ENCODE peak calls at places on chromosomes 13 and 19, in eight cellular contexts. D, K, I, T, Q, R, G and M are unnamed samples. For H3K9me3, the result is how much of the 10 kb centered on the place peaks cover.

GRCh38 chr13:100941377-100941776 is 266.8 kb upstream of the TMTC4 start:
- DNase-seq in D (no peak), K (no peak), I (no peak), T (no peak), Q (no peak), R (no peak), G (no peak), M (no peak)

GRCh38 chr13:110244096-110244830 is 62.7 kb downstream of the COL4A1 start:
- DNase-seq in D (no peak), K (no peak), I (no peak), T (peak), Q (no peak), R (no peak), G (no peak), M (peak)

GRCh38 chr13:19845758-19846157 is 17.7 kb downstream of the ZMYM5 start:
- DNase-seq in D (no peak), K (no peak), I (no peak), T (no peak), Q (no peak), R (no peak), G (no peak), M (no peak)

GRCh38 chr13:75861786-75862185 is 225.7 kb downstream of the LMO7 start:
- DNase-seq in D (no peak), K (no peak), I (no peak), T (no peak), Q (no peak), R (no peak), G (no peak), M (no peak)

GRCh38 chr19:45994456-45994988 is 745 bp upstream of the CCDC61 start:
- DNase-seq in D (no peak), K (no peak), I (no peak), T (peak), Q (no peak), R (no peak), G (no peak), M (no peak)

GRCh38 chr19:13459351-13459750 is 46.9 kb downstream of the CACNA1A start:
- DNase-seq in D (no peak), K (no peak), I (no peak), T (no peak), Q (no peak), R (no peak), G (no peak), M (no peak)

GRCh38 chr13:102286326-102286725 is 115.5 kb downstream of the FGF14 start:
- DNase-seq in D (no peak), K (no peak), I (no peak), T (no peak), Q (no peak), R (no peak), G (no peak), M (no peak)

GRCh38 chr13:98665638-98665995 is 86.9 kb downstream of the SLC15A1 start:
- DNase-seq in D (no peak), K (no peak), I (no peak), T (no peak), Q (no peak), R (no peak), G (no peak), M (no peak)

GRCh38 chr13:31790992-31791391 is 51.7 kb downstream of the RXFP2 start:
- DNase-seq in D (no peak), K (no peak), I (no peak), T (no peak), Q (no peak), R (no peak), G (no peak), M (no peak)

GRCh38 chr13:20772401-20773131 is 1.2 kb downstream of the EEF1AKMT1 start:
- DNase-seq in D (no peak), K (no peak), I (no peak), T (no peak), Q (no peak), R (no peak), G (no peak), M (no peak)

GRCh38 chr13:95260031-95260525 is 41.2 kb downstream of the ABCC4 start:
- DNase-seq in D (no peak), K (no peak), I (no peak), T (no peak), Q (no peak), R (no peak), G (no peak), M (no peak)

GRCh38 chr19:47239152-47239551 is 8.2 kb upstream of the BBC3 start:
- DNase-seq in D (no peak), K (no peak), I (no peak), T (no peak), Q (no peak), R (no peak), G (no peak), M (no peak)

GRCh38 chr19:5358173-5358800 is 17.7 kb upstream of the PTPRS start:
- DNase-seq in D (no peak), K (no peak), I (no peak), T (no peak), Q (no peak), R (no peak), G (no peak), M (no peak)

GRCh38 chr19:7506385-7507328 is 9.2 kb upstream of the ZNF358 start:
- DNase-seq in D (no peak), K (peak), I (peak), T (peak), Q (no peak), R (peak), G (peak), M (peak)

GRCh38 chr13:19810996-19811881 is 28.5 kb upstream of the PSPC1 start:
- DNase-seq in D (no peak), K (peak), I (no peak), T (no peak), Q (no peak), R (no peak), G (no peak), M (no peak)

GRCh38 chr19:6375411-6376010 is at the start of gene PSPN:
- DNase-seq in D (no peak), K (no peak), I (no peak), T (no peak), Q (no peak), R (no peak), G (no peak), M (no peak)

GRCh38 chr13:59744747-59745394 is 418.9 kb downstream of the DIAPH3 start:
- DNase-seq in D (no peak), K (no peak), I (no peak), T (no peak), Q (no peak), R (no peak), G (peak), M (no peak)

GRCh38 chr19:17915940-17916593 is 16.7 kb upstream of the CCDC124 start:
- DNase-seq in D (no peak), K (no peak), I (no peak), T (no peak), Q (no peak), R (no peak), G (no peak), M (no peak)

GRCh38 chr19:5585461-5586299 is 17.9 kb upstream of the TINCR start:
- DNase-seq in D (no peak), K (no peak), I (peak), T (no peak), Q (peak), R (no peak), G (no peak), M (no peak)

GRCh38 chr13:18947376-18947977 is 234.1 kb downstream of the TUBA3C start:
- DNase-seq in D (no peak), K (no peak), I (peak), T (no peak), Q (no peak), R (no peak), G (no peak), M (no peak)

GRCh38 chr13:27969866-27970229 is 733 bp upstream of the CDX2 start:
- DNase-seq in D (no peak), K (no peak), I (no peak), T (no peak), Q (no peak), R (no peak), G (no peak), M (no peak)

GRCh38 chr19:416416-416815 is 7.5 kb upstream of the C2CD4C start:
- DNase-seq in D (no peak), K (peak), I (peak), T (no peak), Q (no peak), R (no peak), G (no peak), M (no peak)
- H3K9me3 ChIP-seq in D (under half), K (under half), I (under half), T (under half), Q (under half), R (under half), G (under half), M (under half)

DNA sequence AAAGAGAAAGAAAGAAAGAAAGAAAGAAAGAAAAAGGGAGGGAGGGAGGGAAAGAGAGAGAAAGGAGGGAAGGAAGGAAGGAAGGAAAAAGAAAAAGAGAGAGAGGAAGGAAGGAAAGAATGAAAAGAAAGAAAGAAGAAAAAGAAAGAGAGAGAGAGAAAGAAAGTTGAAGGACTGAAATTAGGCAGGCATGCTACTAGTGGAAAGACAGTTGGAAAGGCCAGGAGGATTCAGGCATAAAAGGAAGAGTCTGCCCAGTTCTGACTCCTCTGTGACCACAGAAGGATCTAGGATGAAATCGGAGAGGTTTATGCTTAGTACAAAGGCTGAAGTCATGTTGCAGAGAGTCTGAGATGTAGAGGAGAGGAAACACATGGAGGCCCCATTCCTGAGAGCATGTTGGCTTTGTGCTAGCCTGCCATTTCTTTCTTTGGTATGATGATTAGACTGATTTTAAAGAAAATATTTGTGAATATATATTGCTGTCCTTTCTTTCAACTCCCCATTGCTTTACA is 246.5 kb upstream of the ARGLU1 start:
- DNase-seq in D (no peak), K (no peak), I (no peak), T (no peak), Q (no peak), R (no peak), G (no peak), M (no peak)
- H3K9me3 ChIP-seq in D (under half), K (under half), I (under half), T (under half), Q (under half), R (under half), G (under half), M (under half)

DNA sequence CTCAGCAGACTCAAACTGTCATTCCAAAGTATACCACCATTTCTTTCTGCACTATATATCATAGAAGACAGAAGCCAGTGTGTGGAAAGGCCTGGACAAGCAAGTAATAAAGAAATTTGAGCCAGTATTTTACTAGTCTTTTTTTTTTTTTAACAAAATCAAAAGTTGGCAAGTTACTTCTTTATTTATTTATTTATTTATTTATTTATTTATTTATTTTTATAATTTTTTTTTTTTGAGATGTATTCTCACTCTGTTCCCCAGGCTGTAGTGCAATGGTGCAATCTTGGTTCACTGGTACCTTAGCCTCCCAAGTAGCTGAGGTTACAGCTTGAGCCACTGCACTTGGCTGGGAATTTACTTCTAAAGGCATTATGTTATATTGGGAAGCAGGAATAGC is 25.3 kb downstream of the ZNF493 start:
- DNase-seq in D (no peak), K (no peak), I (no peak), T (no peak), Q (no peak), R (no peak), G (no peak), M (no peak)
- H3K9me3 ChIP-seq in D (half or more), K (half or more), I (under half), T (half or more), Q (under half), R (half or more), G (under half), M (under half)

GRCh38 chr13:46388846-46389245 is 1.8 kb upstream of the RUBCNL start:
- DNase-seq in D (no peak), K (no peak), I (no peak), T (no peak), Q (no peak), R (no peak), G (no peak), M (no peak)

GRCh38 chr13:46386996-46387851 is at the start of gene RUBCNL:
- DNase-seq in D (no peak), K (peak), I (peak), T (no peak), Q (no peak), R (peak), G (peak), M (peak)

GRCh38 chr13:46385946-46386345 is 1.1 kb downstream of the RUBCNL start:
- DNase-seq in D (no peak), K (no peak), I (no peak), T (no peak), Q (no peak), R (no peak), G (no peak), M (no peak)

GRCh38 chr13:46388308-46388707 is 1.3 kb upstream of the RUBCNL start:
- DNase-seq in D (no peak), K (no peak), I (no peak), T (no peak), Q (no peak), R (no peak), G (no peak), M (no peak)

GRCh38 chr13:46386426-46386995 is 541 bp downstream of the RUBCNL start:
- DNase-seq in D (no peak), K (no peak), I (no peak), T (no peak), Q (no peak), R (no peak), G (no peak), M (no peak)
- H3K9me3 ChIP-seq in D (under half), K (under half), I (under half), T (under half), Q (under half), R (under half), G (under half), M (under half)

DNA sequence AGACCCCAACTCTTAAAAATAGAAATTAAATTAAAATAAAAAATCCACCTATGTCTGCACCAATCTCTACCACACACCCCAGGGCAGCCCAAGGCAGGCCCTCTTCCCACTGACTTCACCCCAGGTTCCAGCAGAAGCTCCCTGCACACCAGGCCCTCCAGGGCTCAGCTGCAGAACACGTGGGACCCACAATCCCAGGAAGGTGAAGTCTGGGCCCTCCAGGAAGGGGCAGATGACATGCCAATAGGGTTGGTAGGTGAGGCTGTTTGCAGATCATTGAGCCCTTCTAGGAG is 19.2 kb upstream of the VSTM2B start:
- DNase-seq in D (no peak), K (no peak), I (peak), T (no peak), Q (no peak), R (no peak), G (no peak), M (no peak)
- H3K9me3 ChIP-seq in D (under half), K (under half), I (under half), T (under half), Q (under half), R (under half), G (under half), M (under half)

GRCh38 chr19:15475611-15476010 is 3.7 kb downstream of the PGLYRP2 start:
- DNase-seq in D (no peak), K (no peak), I (peak), T (no peak), Q (no peak), R (no peak), G (no peak), M (no peak)
- H3K9me3 ChIP-seq in D (under half), K (under half), I (under half), T (under half), Q (under half), R (under half), G (under half), M (under half)

DNA sequence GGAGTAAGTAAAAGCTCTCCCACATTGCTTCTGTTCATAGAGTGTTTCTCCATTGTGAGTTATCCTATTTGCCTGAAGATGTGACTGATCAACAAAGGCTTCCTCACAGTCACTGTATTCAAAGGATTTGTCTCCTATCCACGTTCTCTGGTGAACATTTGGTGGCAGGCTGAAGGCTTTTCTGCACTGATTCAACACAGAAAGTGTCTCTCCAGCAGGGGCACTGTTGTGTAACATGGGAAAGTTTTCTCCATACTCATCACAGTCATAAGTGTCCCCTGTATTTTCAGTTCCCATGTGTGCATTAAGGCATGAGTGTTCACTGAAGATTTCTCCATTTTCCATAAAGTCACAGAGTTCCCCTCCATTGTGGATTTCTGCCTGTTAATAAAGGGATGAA is 17.6 kb downstream of the ZNF121 start:
- DNase-seq in D (no peak), K (no peak), I (no peak), T (no peak), Q (no peak), R (no peak), G (no peak), M (no peak)
- H3K9me3 ChIP-seq in D (half or more), K (half or more), I (under half), T (half or more), Q (half or more), R (half or more), G (under half), M (half or more)

GRCh38 chr19:15587663-15588062 is 27.4 kb upstream of the CYP4F8 start:
- DNase-seq in D (no peak), K (peak), I (no peak), T (peak), Q (no peak), R (peak), G (no peak), M (no peak)
- H3K9me3 ChIP-seq in D (under half), K (under half), I (under half), T (under half), Q (under half), R (under half), G (under half), M (under half)

GRCh38 chr19:52943884-52944643 is 18.6 kb downstream of the ZNF816 start:
- DNase-seq in D (no peak), K (no peak), I (no peak), T (no peak), Q (no peak), R (no peak), G (no peak), M (no peak)

GRCh38 chr19:52949422-52949821 is 13.3 kb downstream of the ZNF816 start:
- DNase-seq in D (no peak), K (no peak), I (no peak), T (no peak), Q (no peak), R (no peak), G (no peak), M (no peak)

GRCh38 chr19:52946322-52947310 is 16.1 kb downstream of the ZNF816 start:
- DNase-seq in D (no peak), K (peak), I (peak), T (no peak), Q (no peak), R (peak), G (no peak), M (no peak)

GRCh38 chr19:52945652-52946321 is 16.9 kb downstream of the ZNF816 start:
- DNase-seq in D (no peak), K (no peak), I (no peak), T (no peak), Q (no peak), R (no peak), G (no peak), M (no peak)

DNA sequence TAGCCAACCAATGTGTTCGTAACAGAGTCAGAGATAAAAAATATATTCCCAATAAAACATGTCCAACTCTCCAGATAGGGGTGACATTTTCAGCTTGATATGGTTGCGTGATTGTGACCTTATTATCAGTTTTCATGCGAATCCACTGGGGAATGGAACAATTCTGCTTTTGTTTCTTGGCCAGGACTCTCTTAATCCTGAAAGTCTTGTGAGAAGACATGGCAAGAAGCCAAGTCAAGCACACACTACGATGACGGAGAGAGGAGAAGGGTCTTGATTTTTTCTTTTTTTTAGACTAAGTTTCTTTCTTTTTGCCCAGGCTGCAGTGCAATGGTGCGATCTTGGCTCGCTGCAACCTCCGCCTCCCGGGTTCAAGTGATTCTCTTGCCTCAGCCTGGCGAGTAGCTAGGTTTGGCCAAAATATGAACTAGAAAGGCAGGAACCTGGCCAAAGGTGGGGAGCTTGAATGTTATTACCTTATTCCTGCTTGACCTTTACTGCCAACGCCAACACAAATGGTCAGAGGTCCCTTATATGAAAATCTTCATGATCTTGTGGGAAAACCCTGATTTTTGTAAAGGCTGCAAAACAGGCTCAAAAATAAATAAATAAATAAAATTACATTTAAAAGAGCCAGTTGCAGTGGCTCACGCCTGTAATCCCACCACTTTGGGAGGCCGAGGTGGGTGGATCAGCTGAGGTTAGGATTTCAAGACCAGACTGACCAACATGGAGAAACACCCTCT is 14.5 kb downstream of the ZNF816 start:
- DNase-seq in D (no peak), K (no peak), I (no peak), T (no peak), Q (no peak), R (no peak), G (no peak), M (no peak)
- H3K9me3 ChIP-seq in D (under half), K (under half), I (under half), T (half or more), Q (under half), R (half or more), G (under half), M (half or more)